ENCODE peak calls at places on chromosome 1, in ten cellular contexts. One of them, this sample, is unnamed. For H3K27me3 and H3K36me3, the result is how much of the 10 kb centered on the place peaks cover.

GRCh38 chr1:46691997-46692790 is 20.5 kb downstream of the TEX38 start:
- DNase-seq in psoas muscle: peak
- DNase-seq in pancreas: no peak
- DNase-seq in aorta: no peak
- DNase-seq in GM12878: no peak
- DNase-seq in cardiac muscle cell: peak
- DNase-seq in CD4-positive, alpha-beta memory T cell: no peak
- DNase-seq in heart left ventricle: no peak
- DNase-seq in fibroblast of lung: peak
- DNase-seq in GM06990: no peak
- DNase-seq in this sample: no peak

GRCh38 chr1:14296795-14297194 is 301.7 kb upstream of the KAZN start:
- DNase-seq in CD4-positive, alpha-beta memory T cell: no peak
- DNase-seq in GM06990: no peak
- DNase-seq in pancreas: no peak
- DNase-seq in cardiac muscle cell: peak
- DNase-seq in fibroblast of lung: peak
- DNase-seq in aorta: no peak
- DNase-seq in heart left ventricle: no peak
- DNase-seq in psoas muscle: no peak
- DNase-seq in GM12878: no peak
- DNase-seq in this sample: no peak

GRCh38 chr1:31460027-31460426 is 47.0 kb downstream of the SERINC2 start:
- DNase-seq in GM06990: no peak
- DNase-seq in fibroblast of lung: peak
- DNase-seq in pancreas: no peak
- DNase-seq in aorta: no peak
- DNase-seq in psoas muscle: no peak
- DNase-seq in CD4-positive, alpha-beta memory T cell: no peak
- DNase-seq in GM12878: no peak
- DNase-seq in cardiac muscle cell: peak
- DNase-seq in heart left ventricle: no peak
- DNase-seq in this sample: no peak

GRCh38 chr1:202283379-202283844 is 58.3 kb downstream of the UBE2T start:
- DNase-seq in fibroblast of lung: peak
- DNase-seq in CD4-positive, alpha-beta memory T cell: peak
- DNase-seq in aorta: no peak
- DNase-seq in cardiac muscle cell: peak
- DNase-seq in pancreas: no peak
- DNase-seq in GM12878: no peak
- DNase-seq in psoas muscle: no peak
- DNase-seq in GM06990: no peak
- DNase-seq in heart left ventricle: no peak
- DNase-seq in this sample: no peak

GRCh38 chr1:19758227-19758830 is 41.4 kb downstream of the TMCO4 start:
- DNase-seq in aorta: no peak
- DNase-seq in GM12878: no peak
- DNase-seq in GM06990: no peak
- DNase-seq in cardiac muscle cell: peak
- DNase-seq in pancreas: no peak
- DNase-seq in CD4-positive, alpha-beta memory T cell: no peak
- DNase-seq in heart left ventricle: no peak
- DNase-seq in psoas muscle: no peak
- DNase-seq in fibroblast of lung: peak
- DNase-seq in this sample: no peak

GRCh38 chr1:35708179-35708891 is 10.3 kb downstream of the C1orf216 start:
- DNase-seq in aorta: no peak
- DNase-seq in cardiac muscle cell: peak
- DNase-seq in heart left ventricle: no peak
- DNase-seq in psoas muscle: no peak
- DNase-seq in fibroblast of lung: peak
- DNase-seq in GM12878: no peak
- DNase-seq in CD4-positive, alpha-beta memory T cell: no peak
- DNase-seq in pancreas: no peak
- DNase-seq in GM06990: peak
- DNase-seq in this sample: no peak

GRCh38 chr1:186636786-186637185 is 43.4 kb downstream of the PTGS2 start:
- DNase-seq in GM12878: no peak
- DNase-seq in aorta: no peak
- DNase-seq in GM06990: no peak
- DNase-seq in psoas muscle: no peak
- DNase-seq in cardiac muscle cell: no peak
- DNase-seq in fibroblast of lung: no peak
- DNase-seq in pancreas: no peak
- DNase-seq in heart left ventricle: no peak
- DNase-seq in CD4-positive, alpha-beta memory T cell: no peak
- DNase-seq in this sample: no peak

GRCh38 chr1:4730078-4730477 is 75.7 kb downstream of the AJAP1 start:
- DNase-seq in pancreas: no peak
- DNase-seq in psoas muscle: no peak
- DNase-seq in heart left ventricle: no peak
- DNase-seq in aorta: no peak
- DNase-seq in cardiac muscle cell: no peak
- DNase-seq in fibroblast of lung: no peak
- DNase-seq in CD4-positive, alpha-beta memory T cell: no peak
- DNase-seq in GM12878: no peak
- DNase-seq in GM06990: no peak
- DNase-seq in this sample: no peak

GRCh38 chr1:34398205-34398915 is 221.7 kb downstream of the C1orf94 start:
- DNase-seq in GM12878: no peak
- DNase-seq in heart left ventricle: no peak
- DNase-seq in CD4-positive, alpha-beta memory T cell: no peak
- DNase-seq in pancreas: no peak
- DNase-seq in cardiac muscle cell: no peak
- DNase-seq in aorta: no peak
- DNase-seq in GM06990: no peak
- DNase-seq in fibroblast of lung: no peak
- DNase-seq in psoas muscle: no peak
- DNase-seq in this sample: no peak

GRCh38 chr1:160795951-160796383 is at the start of gene LY9:
- DNase-seq in fibroblast of lung: no peak
- DNase-seq in CD4-positive, alpha-beta memory T cell: peak
- DNase-seq in GM06990: peak
- DNase-seq in pancreas: no peak
- DNase-seq in aorta: peak
- DNase-seq in GM12878: peak
- DNase-seq in psoas muscle: no peak
- DNase-seq in heart left ventricle: no peak
- DNase-seq in cardiac muscle cell: no peak
- DNase-seq in this sample: no peak

GRCh38 chr1:193335797-193336428 is 149.5 kb upstream of the B3GALT2 start:
- DNase-seq in GM06990: no peak
- DNase-seq in aorta: no peak
- DNase-seq in cardiac muscle cell: peak
- DNase-seq in CD4-positive, alpha-beta memory T cell: no peak
- DNase-seq in psoas muscle: no peak
- DNase-seq in heart left ventricle: no peak
- DNase-seq in fibroblast of lung: peak
- DNase-seq in GM12878: no peak
- DNase-seq in pancreas: no peak
- DNase-seq in this sample: no peak

GRCh38 chr1:66300986-66301451 is 232.9 kb upstream of the SGIP1 start:
- DNase-seq in CD4-positive, alpha-beta memory T cell: peak
- DNase-seq in psoas muscle: no peak
- DNase-seq in GM12878: peak
- DNase-seq in cardiac muscle cell: peak
- DNase-seq in fibroblast of lung: peak
- DNase-seq in heart left ventricle: no peak
- DNase-seq in aorta: no peak
- DNase-seq in pancreas: no peak
- DNase-seq in GM06990: peak
- DNase-seq in this sample: no peak

GRCh38 chr1:14926214-14926613 is 227.3 kb upstream of the TMEM51 start:
- DNase-seq in fibroblast of lung: no peak
- DNase-seq in cardiac muscle cell: no peak
- DNase-seq in GM06990: no peak
- DNase-seq in pancreas: no peak
- DNase-seq in CD4-positive, alpha-beta memory T cell: no peak
- DNase-seq in heart left ventricle: no peak
- DNase-seq in aorta: no peak
- DNase-seq in psoas muscle: no peak
- DNase-seq in GM12878: no peak
- DNase-seq in this sample: no peak

GRCh38 chr1:226128487-226129075 is 58.0 kb downstream of the ACBD3 start:
- DNase-seq in cardiac muscle cell: peak
- DNase-seq in psoas muscle: no peak
- DNase-seq in CD4-positive, alpha-beta memory T cell: no peak
- DNase-seq in heart left ventricle: no peak
- DNase-seq in GM06990: no peak
- DNase-seq in GM12878: no peak
- DNase-seq in fibroblast of lung: peak
- DNase-seq in pancreas: no peak
- DNase-seq in aorta: no peak
- DNase-seq in this sample: peak

GRCh38 chr1:93001893-93002292 is 40.6 kb upstream of the DIPK1A start:
- DNase-seq in psoas muscle: no peak
- DNase-seq in CD4-positive, alpha-beta memory T cell: no peak
- DNase-seq in cardiac muscle cell: no peak
- DNase-seq in GM06990: no peak
- DNase-seq in aorta: no peak
- DNase-seq in GM12878: no peak
- DNase-seq in pancreas: no peak
- DNase-seq in fibroblast of lung: no peak
- DNase-seq in heart left ventricle: no peak
- DNase-seq in this sample: no peak

GRCh38 chr1:154953611-154954038 is 2.3 kb downstream of the PBXIP1 start:
- DNase-seq in heart left ventricle: no peak
- DNase-seq in pancreas: no peak
- DNase-seq in cardiac muscle cell: no peak
- DNase-seq in aorta: no peak
- DNase-seq in psoas muscle: no peak
- DNase-seq in GM06990: no peak
- DNase-seq in CD4-positive, alpha-beta memory T cell: no peak
- DNase-seq in fibroblast of lung: no peak
- DNase-seq in GM12878: no peak
- DNase-seq in this sample: no peak

GRCh38 chr1:201072149-201072548 is 40.1 kb downstream of the CACNA1S start:
- DNase-seq in GM06990: no peak
- DNase-seq in aorta: no peak
- DNase-seq in pancreas: no peak
- DNase-seq in GM12878: no peak
- DNase-seq in cardiac muscle cell: no peak
- DNase-seq in heart left ventricle: no peak
- DNase-seq in psoas muscle: no peak
- DNase-seq in CD4-positive, alpha-beta memory T cell: no peak
- DNase-seq in fibroblast of lung: peak
- DNase-seq in this sample: no peak

DNA sequence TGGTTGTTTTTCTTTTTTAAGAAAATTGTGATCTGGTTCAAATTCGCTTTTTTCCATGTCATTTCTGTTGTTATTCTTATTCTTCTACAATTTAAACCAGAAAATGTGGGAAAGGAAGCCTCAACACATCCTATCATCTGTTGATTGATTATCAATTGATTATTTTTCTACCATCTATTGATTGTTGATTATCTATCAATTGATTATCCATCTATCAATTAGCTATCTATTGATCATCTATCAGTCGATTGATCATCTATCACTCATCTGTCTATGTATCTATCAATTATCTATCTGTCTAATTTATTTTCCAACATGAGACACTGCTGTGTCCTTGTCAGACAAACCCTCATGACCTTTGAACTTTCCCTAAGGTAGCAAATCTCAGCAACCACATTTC is 136.1 kb upstream of the ARHGEF16 start:
- DNase-seq in aorta: no peak
- DNase-seq in heart left ventricle: no peak
- DNase-seq in GM06990: no peak
- DNase-seq in CD4-positive, alpha-beta memory T cell: no peak
- DNase-seq in pancreas: no peak
- DNase-seq in cardiac muscle cell: no peak
- DNase-seq in GM12878: no peak
- DNase-seq in psoas muscle: no peak
- DNase-seq in fibroblast of lung: no peak
- DNase-seq in this sample: no peak
- H3K27me3 ChIP-seq in aorta: under half
- H3K27me3 ChIP-seq in heart left ventricle: under half
- H3K27me3 ChIP-seq in GM06990: under half
- H3K27me3 ChIP-seq in CD4-positive, alpha-beta memory T cell: under half
- H3K27me3 ChIP-seq in pancreas: under half
- H3K27me3 ChIP-seq in cardiac muscle cell: under half
- H3K27me3 ChIP-seq in GM12878: under half
- H3K27me3 ChIP-seq in psoas muscle: under half
- H3K27me3 ChIP-seq in fibroblast of lung: under half
- H3K27me3 ChIP-seq in this sample: under half

GRCh38 chr1:70171512-70171911 is 33.9 kb downstream of the LRRC40 start:
- DNase-seq in GM12878: no peak
- DNase-seq in aorta: no peak
- DNase-seq in pancreas: no peak
- DNase-seq in cardiac muscle cell: no peak
- DNase-seq in GM06990: no peak
- DNase-seq in CD4-positive, alpha-beta memory T cell: no peak
- DNase-seq in fibroblast of lung: no peak
- DNase-seq in heart left ventricle: no peak
- DNase-seq in psoas muscle: no peak
- DNase-seq in this sample: no peak
- H3K36me3 ChIP-seq in GM12878: under half
- H3K36me3 ChIP-seq in aorta: under half
- H3K36me3 ChIP-seq in pancreas: under half
- H3K36me3 ChIP-seq in cardiac muscle cell: under half
- H3K36me3 ChIP-seq in GM06990: under half
- H3K36me3 ChIP-seq in CD4-positive, alpha-beta memory T cell: under half
- H3K36me3 ChIP-seq in fibroblast of lung: under half
- H3K36me3 ChIP-seq in heart left ventricle: under half
- H3K36me3 ChIP-seq in psoas muscle: under half
- H3K36me3 ChIP-seq in this sample: under half

GRCh38 chr1:116496898-116497297 is 73.9 kb downstream of the CD58 start:
- DNase-seq in GM06990: no peak
- DNase-seq in cardiac muscle cell: no peak
- DNase-seq in aorta: no peak
- DNase-seq in GM12878: no peak
- DNase-seq in pancreas: no peak
- DNase-seq in heart left ventricle: no peak
- DNase-seq in CD4-positive, alpha-beta memory T cell: no peak
- DNase-seq in fibroblast of lung: no peak
- DNase-seq in psoas muscle: no peak
- DNase-seq in this sample: no peak
- H3K4me3 ChIP-seq in GM06990: no peak
- H3K4me3 ChIP-seq in cardiac muscle cell: no peak
- H3K4me3 ChIP-seq in aorta: no peak
- H3K4me3 ChIP-seq in GM12878: no peak
- H3K4me3 ChIP-seq in pancreas: no peak
- H3K4me3 ChIP-seq in heart left ventricle: no peak
- H3K4me3 ChIP-seq in CD4-positive, alpha-beta memory T cell: no peak
- H3K4me3 ChIP-seq in fibroblast of lung: no peak
- H3K4me3 ChIP-seq in psoas muscle: no peak
- H3K4me3 ChIP-seq in this sample: no peak

GRCh38 chr1:24932284-24932683 is 2.2 kb upstream of the RUNX3 start:
- DNase-seq in pancreas: peak
- DNase-seq in aorta: no peak
- DNase-seq in fibroblast of lung: no peak
- DNase-seq in GM12878: no peak
- DNase-seq in psoas muscle: peak
- DNase-seq in heart left ventricle: peak
- DNase-seq in CD4-positive, alpha-beta memory T cell: peak
- DNase-seq in cardiac muscle cell: peak
- DNase-seq in GM06990: peak
- DNase-seq in this sample: peak
- H3K27me3 ChIP-seq in pancreas: under half
- H3K27me3 ChIP-seq in aorta: under half
- H3K27me3 ChIP-seq in fibroblast of lung: under half
- H3K27me3 ChIP-seq in GM12878: under half
- H3K27me3 ChIP-seq in psoas muscle: under half
- H3K27me3 ChIP-seq in heart left ventricle: half or more
- H3K27me3 ChIP-seq in CD4-positive, alpha-beta memory T cell: under half
- H3K27me3 ChIP-seq in cardiac muscle cell: half or more
- H3K27me3 ChIP-seq in GM06990: under half
- H3K27me3 ChIP-seq in this sample: half or more

This sample was measured in lower lobe of right lung.